ENCODE peak calls at places on chromosome 7, in five cellular contexts. One of them, this sample, is unnamed.

GRCh38 chr7:144437370-144438191 is 34.1 kb upstream of the NOBOX start:
- DNase-seq in non-pigmented ciliary epithelial cell: peak
- DNase-seq in mesothelial cell of epicardium: peak
- DNase-seq in C1 segment of cervical spinal cord: no peak
- DNase-seq in activated CD8-positive, alpha-beta T cell treated with anti-CD3 and anti-CD28 coated beads for 36 hours: peak
- DNase-seq in this sample: no peak

GRCh38 chr7:26657139-26657753 is 207.1 kb downstream of the SKAP2 start:
- DNase-seq in mesothelial cell of epicardium: no peak
- DNase-seq in activated CD8-positive, alpha-beta T cell treated with anti-CD3 and anti-CD28 coated beads for 36 hours: no peak
- DNase-seq in non-pigmented ciliary epithelial cell: no peak
- DNase-seq in C1 segment of cervical spinal cord: peak
- DNase-seq in this sample: no peak

GRCh38 chr7:150950496-150951180 is 27.5 kb downstream of the KCNH2 start:
- DNase-seq in mesothelial cell of epicardium: no peak
- DNase-seq in C1 segment of cervical spinal cord: no peak
- DNase-seq in activated CD8-positive, alpha-beta T cell treated with anti-CD3 and anti-CD28 coated beads for 36 hours: no peak
- DNase-seq in non-pigmented ciliary epithelial cell: no peak
- DNase-seq in this sample: no peak

GRCh38 chr7:28065308-28065707 is 115.3 kb downstream of the JAZF1 start:
- DNase-seq in activated CD8-positive, alpha-beta T cell treated with anti-CD3 and anti-CD28 coated beads for 36 hours: no peak
- DNase-seq in mesothelial cell of epicardium: no peak
- DNase-seq in C1 segment of cervical spinal cord: no peak
- DNase-seq in non-pigmented ciliary epithelial cell: no peak
- DNase-seq in this sample: no peak

GRCh38 chr7:139365336-139365735 is 5.6 kb downstream of the LUC7L2 start:
- DNase-seq in non-pigmented ciliary epithelial cell: no peak
- DNase-seq in activated CD8-positive, alpha-beta T cell treated with anti-CD3 and anti-CD28 coated beads for 36 hours: no peak
- DNase-seq in C1 segment of cervical spinal cord: no peak
- DNase-seq in mesothelial cell of epicardium: no peak
- DNase-seq in this sample: no peak

GRCh38 chr7:28405662-28406061 is 6.7 kb upstream of the CREB5 start:
- DNase-seq in C1 segment of cervical spinal cord: no peak
- DNase-seq in non-pigmented ciliary epithelial cell: peak
- DNase-seq in mesothelial cell of epicardium: no peak
- DNase-seq in activated CD8-positive, alpha-beta T cell treated with anti-CD3 and anti-CD28 coated beads for 36 hours: peak
- DNase-seq in this sample: no peak

GRCh38 chr7:51077951-51078350 is 238.7 kb downstream of the COBL start:
- DNase-seq in non-pigmented ciliary epithelial cell: no peak
- DNase-seq in mesothelial cell of epicardium: no peak
- DNase-seq in activated CD8-positive, alpha-beta T cell treated with anti-CD3 and anti-CD28 coated beads for 36 hours: no peak
- DNase-seq in C1 segment of cervical spinal cord: no peak
- DNase-seq in this sample: no peak

GRCh38 chr7:106561657-106562411 is 99.1 kb downstream of the CCDC71L start:
- DNase-seq in C1 segment of cervical spinal cord: no peak
- DNase-seq in activated CD8-positive, alpha-beta T cell treated with anti-CD3 and anti-CD28 coated beads for 36 hours: no peak
- DNase-seq in non-pigmented ciliary epithelial cell: no peak
- DNase-seq in mesothelial cell of epicardium: no peak
- DNase-seq in this sample: no peak

GRCh38 chr7:4204530-4205165 is 477.4 kb upstream of the FOXK1 start:
- DNase-seq in C1 segment of cervical spinal cord: no peak
- DNase-seq in non-pigmented ciliary epithelial cell: no peak
- DNase-seq in activated CD8-positive, alpha-beta T cell treated with anti-CD3 and anti-CD28 coated beads for 36 hours: peak
- DNase-seq in mesothelial cell of epicardium: no peak
- DNase-seq in this sample: peak

This sample was measured in upper lobe of left lung.